ENCODE peak calls at places on chromosomes 3 and 15, in six cellular contexts. L is HCT116, K is neural progenitor cell, E is PC-3, S is GM23248, O is OCI-LY7. F is an unnamed sample.

GRCh38 chr15:44194397-44195150 is 497 bp downstream of the FRMD5 start:
- DNase-seq in L (no peak), K (no peak), E (peak), S (peak), O (no peak), F (peak)

GRCh38 chr3:146125946-146126345 is 35.0 kb downstream of the PLOD2 start:
- DNase-seq in L (no peak), K (no peak), E (peak), S (peak), O (no peak), F (peak)

GRCh38 chr3:139764936-139765335 is 87.2 kb upstream of the NMNAT3 start:
- DNase-seq in L (no peak), K (no peak), E (peak), S (peak), O (no peak), F (no peak)

GRCh38 chr15:39431371-39431770 is 149.5 kb upstream of the THBS1 start:
- DNase-seq in L (no peak), K (no peak), E (no peak), S (peak), O (no peak), F (no peak)

GRCh38 chr3:31908391-31909097 is 72.5 kb downstream of the OSBPL10 start:
- DNase-seq in L (peak), K (no peak), E (peak), S (peak), O (peak), F (no peak)

GRCh38 chr3:127543441-127543840 is 47.1 kb downstream of the TPRA1 start:
- DNase-seq in L (no peak), K (no peak), E (no peak), S (no peak), O (no peak), F (no peak)

GRCh38 chr15:38560456-38560926 is 4.1 kb downstream of the RASGRP1 start:
- DNase-seq in L (no peak), K (no peak), E (no peak), S (no peak), O (no peak), F (no peak)

GRCh38 chr3:37862712-37863551 is 1.3 kb downstream of the CTDSPL start:
- DNase-seq in L (no peak), K (peak), E (no peak), S (peak), O (no peak), F (peak)

GRCh38 chr3:156761007-156761406 is 65.1 kb upstream of the LEKR1 start:
- DNase-seq in L (no peak), K (peak), E (no peak), S (no peak), O (no peak), F (no peak)

GRCh38 chr3:159806412-159806811 is 182.2 kb upstream of the IL12A start:
- DNase-seq in L (no peak), K (peak), E (no peak), S (no peak), O (no peak), F (no peak)

GRCh38 chr15:48112242-48112641 is 8.5 kb upstream of the SLC24A5 start:
- DNase-seq in L (peak), K (peak), E (peak), S (peak), O (peak), F (peak)

GRCh38 chr3:18438586-18438985 is 13.4 kb upstream of the SATB1 start:
- DNase-seq in L (no peak), K (no peak), E (no peak), S (no peak), O (peak), F (no peak)

GRCh38 chr15:31342381-31342780 is 15.7 kb downstream of the KLF13 start:
- DNase-seq in L (no peak), K (no peak), E (no peak), S (no peak), O (no peak), F (no peak)

GRCh38 chr3:195150194-195151118 is 120.5 kb downstream of the XXYLT1 start:
- DNase-seq in L (no peak), K (peak), E (peak), S (peak), O (peak), F (peak)

GRCh38 chr3:5238545-5238944 is 51.0 kb downstream of the EDEM1 start:
- DNase-seq in L (no peak), K (no peak), E (no peak), S (no peak), O (no peak), F (no peak)

GRCh38 chr3:44923634-44924033 is 49.2 kb downstream of the TGM4 start:
- DNase-seq in L (no peak), K (no peak), E (no peak), S (no peak), O (no peak), F (no peak)

GRCh38 chr3:100001514-100002270 is 112.6 kb downstream of the FILIP1L start:
- DNase-seq in L (no peak), K (no peak), E (peak), S (no peak), O (no peak), F (no peak)

GRCh38 chr15:60370804-60371700 is 26.7 kb downstream of the ANXA2 start:
- DNase-seq in L (peak), K (no peak), E (peak), S (peak), O (no peak), F (peak)

GRCh38 chr3:188230962-188231361 is 77.0 kb downstream of the LPP start:
- DNase-seq in L (peak), K (no peak), E (peak), S (peak), O (no peak), F (no peak)

GRCh38 chr3:56468184-56469106 is at the start of gene ERC2:
- DNase-seq in L (no peak), K (peak), E (peak), S (peak), O (no peak), F (peak)

GRCh38 chr3:148955544-148956346 is 35.6 kb upstream of the GYG1 start:
- DNase-seq in L (peak), K (peak), E (peak), S (peak), O (peak), F (peak)

GRCh38 chr3:43178891-43179366 is 73.0 kb upstream of the POMGNT2 start:
- DNase-seq in L (peak), K (no peak), E (peak), S (peak), O (no peak), F (peak)

GRCh38 chr3:9192238-9192637 is 57.2 kb downstream of the SRGAP3 start:
- DNase-seq in L (no peak), K (no peak), E (no peak), S (no peak), O (no peak), F (peak)
- TF ChIP-seq EZH2phosphoT487 in L (no peak), K (no peak), E (no peak), S (no peak), O (no peak), F (no peak)

GRCh38 chr15:64443747-64444621 is 16.4 kb upstream of the ZNF609 start:
- DNase-seq in L (peak), K (no peak), E (peak), S (peak), O (no peak), F (peak)
- TF ChIP-seq EZH2phosphoT487 in L (no peak), K (no peak), E (no peak), S (no peak), O (no peak), F (no peak)

GRCh38 chr15:57769266-57769665 is 62.8 kb downstream of the POLR2M start:
- DNase-seq in L (no peak), K (no peak), E (no peak), S (peak), O (no peak), F (no peak)
- TF ChIP-seq EZH2phosphoT487 in L (no peak), K (no peak), E (no peak), S (no peak), O (no peak), F (no peak)

GRCh38 chr3:14457481-14457880 is 55.1 kb downstream of the SLC6A6 start:
- DNase-seq in L (no peak), K (no peak), E (no peak), S (no peak), O (no peak), F (no peak)
- TF ChIP-seq EZH2phosphoT487 in L (no peak), K (no peak), E (no peak), S (no peak), O (no peak), F (no peak)

DNA sequence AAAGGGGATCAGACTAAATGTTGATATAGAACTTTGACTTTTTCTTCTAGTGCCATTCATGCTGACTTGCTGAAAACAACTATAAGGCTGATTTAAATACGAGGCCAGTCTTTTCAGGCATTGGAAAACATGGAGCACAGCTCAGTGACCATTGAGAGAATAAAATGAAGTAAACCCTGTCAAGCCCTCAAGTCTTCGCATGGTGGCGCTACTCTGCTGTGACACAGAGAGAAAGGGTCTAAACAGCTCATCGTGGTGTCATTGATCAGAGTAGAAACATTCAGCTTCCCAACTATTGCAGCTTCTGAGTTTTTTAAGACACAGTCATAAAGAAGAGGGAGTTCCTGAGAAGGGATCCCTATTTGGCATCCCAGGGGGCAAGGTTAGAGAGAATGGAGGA is 716.2 kb downstream of the DIPK2A start:
- DNase-seq in L (no peak), K (peak), E (no peak), S (peak), O (no peak), F (no peak)
- TF ChIP-seq EZH2phosphoT487 in L (no peak), K (no peak), E (no peak), S (no peak), O (no peak), F (no peak)

GRCh38 chr3:126033765-126034164 is 50.2 kb downstream of the SLC41A3 start:
- DNase-seq in L (no peak), K (no peak), E (no peak), S (no peak), O (no peak), F (no peak)

GRCh38 chr3:126030455-126030854 is 53.5 kb downstream of the SLC41A3 start:
- DNase-seq in L (no peak), K (no peak), E (no peak), S (no peak), O (no peak), F (no peak)

GRCh38 chr3:126033051-126033745 is 50.7 kb downstream of the SLC41A3 start:
- DNase-seq in L (no peak), K (no peak), E (no peak), S (no peak), O (no peak), F (no peak)

GRCh38 chr3:126034481-126035361 is 49.2 kb downstream of the SLC41A3 start:
- DNase-seq in L (no peak), K (no peak), E (peak), S (peak), O (no peak), F (no peak)

DNA sequence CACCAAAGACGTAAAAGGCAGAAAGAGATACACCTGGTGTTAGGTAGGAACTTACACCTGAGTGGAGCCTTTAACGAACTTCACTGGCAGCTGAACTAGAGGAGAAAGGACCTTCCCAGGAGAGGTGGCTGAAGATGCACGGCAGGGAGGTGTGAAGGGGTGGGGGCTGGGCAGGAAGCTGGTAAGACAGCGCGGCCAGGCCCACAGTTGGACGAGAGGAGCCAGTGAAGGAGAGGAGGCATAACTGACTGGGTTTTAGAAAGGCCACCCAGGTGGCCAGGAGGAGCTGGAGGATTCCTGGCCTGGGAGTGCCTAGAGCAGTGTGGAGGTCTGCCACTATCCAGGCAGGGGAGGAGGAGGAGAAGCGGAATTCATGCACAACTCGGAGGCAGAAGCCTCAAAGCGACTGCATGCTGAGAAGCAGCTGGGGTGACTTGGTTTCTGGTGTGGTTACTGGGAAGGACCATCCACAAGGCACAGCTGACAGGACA is 51.9 kb downstream of the SLC41A3 start:
- DNase-seq in L (no peak), K (no peak), E (no peak), S (no peak), O (no peak), F (no peak)
- TF ChIP-seq EZH2phosphoT487 in L (no peak), K (no peak), E (no peak), S (no peak), O (no peak), F (no peak)

F was measured in hepatocyte.